ENCODE peak calls at places on chromosome 13, in eight cellular contexts. L is pancreas, J is HFF-Myc, V is cardiac muscle cell, T is OCI-LY7, M is keratinocyte, A is lung, Q is heart left ventricle. B is an unnamed sample.
A peak's percentile ranks its signal among the peaks of the same experiment; 100 is the strongest.

GRCh38 chr13:100794575-100794974 is 120.0 kb upstream of the TMTC4 start:
- DNase-seq in L (no peak), J (no peak), V (no peak), T (no peak), M (no peak), A (no peak), Q (no peak), B (no peak)

GRCh38 chr13:66222127-66222526 is 1008.0 kb downstream of the PCDH9 start:
- DNase-seq in L (no peak), J (no peak), V (no peak), T (no peak), M (no peak), A (no peak), Q (no peak), B (no peak)

GRCh38 chr13:59823495-59823894 is 340.2 kb downstream of the DIAPH3 start:
- DNase-seq in L (no peak), J (peak; percentile 6), V (peak; percentile 46), T (no peak), M (peak; percentile 7), A (no peak), Q (no peak), B (no peak)

GRCh38 chr13:106755542-106755941 is 187.6 kb upstream of the ARGLU1 start:
- DNase-seq in L (no peak), J (no peak), V (no peak), T (no peak), M (no peak), A (no peak), Q (no peak), B (no peak)

GRCh38 chr13:76638882-76639281 is 247.3 kb downstream of the KCTD12 start:
- DNase-seq in L (no peak), J (no peak), V (no peak), T (no peak), M (no peak), A (no peak), Q (no peak), B (no peak)

GRCh38 chr13:79549355-79550106 is 68.6 kb downstream of the NDFIP2 start:
- DNase-seq in L (no peak), J (no peak), V (peak; percentile 28), T (no peak), M (no peak), A (no peak), Q (no peak), B (no peak)

GRCh38 chr13:92656103-92656502 is 570.5 kb upstream of the GPC6 start:
- DNase-seq in L (no peak), J (no peak), V (no peak), T (no peak), M (no peak), A (no peak), Q (no peak), B (no peak)

GRCh38 chr13:99221567-99222239 is 21.0 kb downstream of the UBAC2 start:
- DNase-seq in L (no peak), J (no peak), V (no peak), T (no peak), M (no peak), A (no peak), Q (no peak), B (no peak)

GRCh38 chr13:101512650-101513049 is 60.2 kb downstream of the ITGBL1 start:
- DNase-seq in L (no peak), J (no peak), V (peak; percentile 20), T (no peak), M (no peak), A (no peak), Q (no peak), B (no peak)

GRCh38 chr13:100096526-100096925 is 7.6 kb downstream of the PCCA start:
- DNase-seq in L (no peak), J (no peak), V (no peak), T (no peak), M (no peak), A (no peak), Q (no peak), B (no peak)

GRCh38 chr13:109567315-109567714 is 219.1 kb downstream of the IRS2 start:
- DNase-seq in L (no peak), J (no peak), V (peak; percentile 11), T (no peak), M (no peak), A (no peak), Q (no peak), B (no peak)

DNA sequence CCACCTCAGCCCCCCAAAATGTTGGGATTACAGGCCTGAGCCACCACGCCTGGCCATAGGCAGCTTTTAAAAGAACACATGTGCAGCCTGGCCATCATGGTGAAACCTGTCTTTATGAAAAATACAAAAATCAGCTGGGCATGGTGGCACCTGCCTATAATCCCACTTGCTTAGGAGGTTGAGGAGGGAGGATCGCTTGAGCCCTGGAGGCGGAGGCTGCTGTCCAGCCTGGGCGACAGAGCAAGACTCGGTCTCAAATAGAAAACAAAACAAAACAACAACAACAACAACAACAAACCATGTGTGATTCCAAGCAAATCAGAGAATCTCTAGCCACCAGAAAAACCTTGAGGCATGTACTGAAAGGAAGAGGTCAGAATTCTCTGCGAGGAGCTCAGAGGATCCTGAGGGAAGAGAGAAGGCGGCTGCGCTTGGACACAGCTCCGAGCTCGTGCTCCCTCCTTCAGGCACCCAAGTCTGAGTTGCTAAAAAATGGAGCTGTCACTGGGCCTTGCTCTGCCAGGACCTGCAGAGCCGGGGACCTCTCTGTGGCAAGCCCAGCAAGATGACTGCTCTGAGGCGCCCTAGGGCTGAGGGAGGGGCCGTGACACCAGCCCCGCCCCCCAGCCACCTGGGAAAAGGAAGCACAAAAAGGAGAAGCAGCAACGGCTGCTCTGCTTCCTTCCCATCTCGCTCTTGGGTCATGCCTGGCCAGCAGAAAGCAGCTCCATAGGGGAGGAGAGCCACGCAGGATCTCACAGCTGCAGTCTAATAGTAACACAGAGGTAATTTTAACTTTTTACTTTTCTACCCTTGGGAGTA is at the start of gene ARL11:
- DNase-seq in L (no peak), J (no peak), V (no peak), T (peak; percentile 93), M (peak; percentile 17), A (peak; percentile 62), Q (peak; percentile 68), B (peak; percentile 45)
- H3K4me3 ChIP-seq in L (no peak within 1 kb of the TSS), J (no peak within 1 kb of the TSS), V (no peak within 1 kb of the TSS), T (peak within 1 kb of the TSS; percentile 90), M (peak within 1 kb of the TSS; percentile 65), A (no peak within 1 kb of the TSS), Q (peak within 1 kb of the TSS; percentile 9), B (peak within 1 kb of the TSS; percentile 86)

DNA sequence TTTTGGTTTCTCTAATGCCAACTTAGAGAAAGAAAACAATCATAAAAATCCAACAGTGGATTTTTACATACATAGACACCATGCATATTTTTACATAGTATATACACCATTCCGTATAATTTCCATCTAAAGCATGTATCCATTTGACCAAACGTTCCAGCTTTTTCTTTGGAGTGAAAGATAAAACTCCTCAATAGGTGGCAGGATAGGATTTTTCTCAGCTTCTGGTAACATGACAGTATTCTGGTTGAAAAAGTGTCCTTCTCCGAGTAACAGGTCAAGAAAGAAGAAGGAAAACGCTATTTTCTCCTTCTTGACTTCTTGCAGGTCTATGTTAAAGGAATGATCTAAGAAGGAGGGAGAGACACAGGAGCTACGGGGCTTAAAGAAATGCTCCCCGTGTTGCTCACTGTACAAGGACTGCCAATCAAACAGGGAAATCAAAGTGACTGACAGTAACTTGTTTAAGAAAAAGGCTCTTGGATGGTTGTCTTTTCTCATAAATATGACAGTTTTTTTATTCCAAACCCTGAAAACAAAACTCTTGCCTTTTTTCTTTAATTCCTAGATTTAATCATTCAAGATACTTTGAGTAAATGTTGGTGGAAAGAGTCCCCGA is 11.5 kb downstream of the FLT1 start:
- DNase-seq in L (no peak), J (no peak), V (no peak), T (no peak), M (no peak), A (no peak), Q (no peak), B (no peak)
- TF ChIP-seq CTCF in L (no peak), J (no peak), V (no peak), T (no peak), M (no peak), A (no peak), Q (no peak), B (no peak)

GRCh38 chr13:32956595-32956933 is 59.7 kb upstream of the KL start:
- DNase-seq in L (no peak), J (no peak), V (no peak), T (no peak), M (no peak), A (no peak), Q (no peak), B (no peak)

GRCh38 chr13:32964987-32965386 is 51.2 kb upstream of the KL start:
- DNase-seq in L (no peak), J (no peak), V (no peak), T (no peak), M (no peak), A (no peak), Q (no peak), B (no peak)

GRCh38 chr13:32961724-32962123 is 54.5 kb upstream of the KL start:
- DNase-seq in L (no peak), J (no peak), V (no peak), T (no peak), M (no peak), A (no peak), Q (no peak), B (no peak)

DNA sequence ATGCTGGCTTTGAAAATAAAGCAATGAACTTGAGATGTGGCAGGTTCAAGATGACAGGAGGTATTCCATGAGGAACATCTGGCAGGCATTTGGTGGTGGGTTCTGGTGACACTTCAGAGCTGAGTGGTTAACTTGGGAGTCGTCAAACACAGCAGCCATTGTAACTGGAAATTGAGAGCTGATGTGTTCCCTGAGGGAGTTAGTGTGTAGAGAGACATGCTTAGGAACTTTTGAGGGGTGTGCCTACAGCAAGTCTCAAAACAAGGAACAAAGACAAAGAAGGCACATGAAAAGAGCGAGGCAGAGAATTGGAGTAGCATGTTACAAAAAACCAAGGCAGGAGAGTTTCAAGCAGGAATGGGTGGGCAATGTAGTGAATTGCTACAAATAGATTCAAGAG is 53.9 kb upstream of the KL start:
- DNase-seq in L (no peak), J (no peak), V (no peak), T (no peak), M (no peak), A (no peak), Q (no peak), B (no peak)
- H3K4me3 ChIP-seq in L (no peak overlapping the region), J (no peak overlapping the region), V (no peak overlapping the region), T (no peak overlapping the region), M (no peak overlapping the region), A (no peak overlapping the region), Q (no peak overlapping the region), B (no peak overlapping the region)

GRCh38 chr13:23570931-23571330 is 719 bp downstream of the TNFRSF19 start:
- DNase-seq in L (no peak), J (peak; percentile 47), V (peak; percentile 43), T (no peak), M (no peak), A (no peak), Q (no peak), B (no peak)
- TF ChIP-seq CTCF in L (no peak), J (no peak), V (peak; percentile 21), T (no peak), M (no peak), A (no peak), Q (no peak), B (peak; percentile 35)

DNA sequence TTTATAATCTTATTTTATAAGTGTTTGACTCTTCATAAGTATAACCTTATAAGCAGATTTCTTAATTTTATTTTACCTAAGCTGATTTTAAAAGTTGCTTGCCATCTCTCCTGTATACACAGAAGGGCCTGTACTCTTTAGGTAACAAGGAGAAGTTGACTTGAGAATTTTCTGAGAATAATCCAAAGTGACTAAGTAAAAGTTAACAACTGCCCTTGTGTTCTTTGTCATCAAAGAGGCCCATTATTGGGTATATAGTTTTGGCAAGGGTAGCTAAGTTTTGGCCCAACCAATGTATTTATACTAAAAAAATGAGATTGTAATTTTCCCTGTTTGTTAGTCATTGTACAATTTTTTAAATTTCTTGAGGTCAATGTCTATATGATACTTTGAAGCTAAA is 3.2 kb downstream of the LCP1 start:
- DNase-seq in L (no peak), J (no peak), V (no peak), T (no peak), M (no peak), A (no peak), Q (no peak), B (no peak)
- H3K4me3 ChIP-seq in L (no peak overlapping the region), J (no peak overlapping the region), V (no peak overlapping the region), T (peak overlapping the region; percentile 92), M (no peak overlapping the region), A (no peak overlapping the region), Q (no peak overlapping the region), B (peak overlapping the region; percentile 92)